ENCODE peak calls at places on chromosomes 2 and 18, in six cellular contexts. I is stomach, S is cardiac fibroblast, C is AG10803, H is kidney, W is fibroblast of pulmonary artery. P is an unnamed sample.

GRCh38 chr2:127194447-127194846 is 25.7 kb downstream of the CYP27C1 start:
- DNase-seq in C (no peak), W (no peak), I (no peak), H (no peak), S (no peak), P (peak; percentile 25)

GRCh38 chr2:17918789-17919188 is 40.3 kb downstream of the KCNS3 start:
- DNase-seq in H (no peak), C (no peak), W (no peak), S (no peak), I (no peak), P (no peak)

GRCh38 chr2:28751956-28752607 is 452 bp downstream of the PPP1CB start:
- DNase-seq in C (no peak), H (no peak), I (peak; percentile 37), W (no peak), S (no peak), P (no peak)

GRCh38 chr2:225354281-225354774 is 45.2 kb upstream of the NYAP2 start:
- DNase-seq in C (peak; percentile 49), H (no peak), W (no peak), S (peak; percentile 32), I (no peak), P (no peak)

GRCh38 chr2:181772334-181772733 is 92.0 kb upstream of the NEUROD1 start:
- DNase-seq in I (no peak), S (no peak), C (no peak), H (no peak), W (no peak), P (no peak)

GRCh38 chr18:45399643-45400042 is 215.6 kb upstream of the SLC14A2 start:
- DNase-seq in H (no peak), C (no peak), S (no peak), I (no peak), W (no peak), P (no peak)

GRCh38 chr2:184692137-184692734 is 93.9 kb downstream of the ZNF804A start:
- DNase-seq in S (peak; percentile 7), I (no peak), H (no peak), C (peak; percentile 57), W (peak; percentile 7), P (no peak)

GRCh38 chr2:16656784-16657391 is 8.7 kb downstream of the CYRIA start:
- DNase-seq in W (no peak), H (no peak), S (no peak), I (no peak), C (no peak), P (no peak)

GRCh38 chr18:76475450-76476203 is 19.4 kb downstream of the ZNF516 start:
- DNase-seq in C (no peak), W (no peak), I (no peak), S (no peak), H (no peak), P (no peak)

GRCh38 chr18:49276680-49277079 is 183.8 kb downstream of the DYM start:
- DNase-seq in H (no peak), C (no peak), W (peak; percentile 14), I (no peak), S (peak; percentile 15), P (no peak)

GRCh38 chr2:199973703-199974102 is 18.3 kb downstream of the MAIP1 start:
- DNase-seq in H (no peak), C (peak; percentile 74), I (no peak), S (peak; percentile 68), W (peak; percentile 70), P (no peak)

GRCh38 chr2:204176306-204176705 is 239.7 kb downstream of the ICOS start:
- DNase-seq in W (no peak), C (no peak), H (no peak), S (no peak), I (no peak), P (no peak)

GRCh38 chr2:25981596-25982272 is 563 bp downstream of the KIF3C start:
- DNase-seq in H (peak; percentile 76), C (no peak), I (no peak), S (no peak), W (no peak), P (no peak)

GRCh38 chr18:2979871-2980606 is 32.9 kb downstream of the LPIN2 start:
- DNase-seq in S (no peak), C (no peak), I (no peak), H (peak; percentile 88), W (peak; percentile 30), P (no peak)

GRCh38 chr18:14769381-14769780 is 21.4 kb downstream of the ANKRD30B start:
- DNase-seq in S (no peak), W (no peak), C (no peak), I (no peak), H (no peak), P (no peak)

GRCh38 chr18:78736015-78736690 is 243.5 kb upstream of the SALL3 start:
- DNase-seq in H (no peak), I (peak; percentile 17), C (no peak), W (no peak), S (no peak), P (no peak)

GRCh38 chr2:23293756-23294155 is 91.2 kb upstream of the KLHL29 start:
- DNase-seq in I (no peak), C (peak; percentile 25), W (peak; percentile 24), H (no peak), S (peak; percentile 16), P (no peak)

GRCh38 chr2:142858991-142859390 is 18.5 kb upstream of the KYNU start:
- DNase-seq in S (no peak), W (no peak), C (no peak), I (no peak), H (no peak), P (no peak)

GRCh38 chr18:78685980-78686530 is 293.6 kb upstream of the SALL3 start:
- DNase-seq in I (peak; percentile 19), W (no peak), S (no peak), H (no peak), C (no peak), P (no peak)

GRCh38 chr2:37890893-37891495 is 34.1 kb upstream of the RMDN2 start:
- DNase-seq in H (peak; percentile 83), W (peak; percentile 77), I (peak; percentile 77), C (peak; percentile 66), S (peak; percentile 80), P (peak; percentile 88)

GRCh38 chr18:63306249-63306648 is 13.3 kb downstream of the BCL2 start:
- DNase-seq in I (no peak), S (no peak), W (no peak), C (no peak), H (no peak), P (no peak)

GRCh38 chr2:160751021-160751420 is 257.4 kb upstream of the RBMS1 start:
- DNase-seq in C (peak; percentile 65), S (peak; percentile 68), W (no peak), H (no peak), I (no peak), P (no peak)

GRCh38 chr2:69989422-69990128 is 28.1 kb upstream of the ASPRV1 start:
- DNase-seq in C (no peak), I (peak; percentile 40), H (peak; percentile 47), S (no peak), W (no peak), P (no peak)

GRCh38 chr2:33136056-33136455 is 189.3 kb downstream of the LTBP1 start:
- DNase-seq in W (peak; percentile 55), H (no peak), I (no peak), C (no peak), S (peak; percentile 63), P (no peak)

GRCh38 chr2:17557596-17557995 is 17.1 kb downstream of the VSNL1 start:
- DNase-seq in C (no peak), I (no peak), H (no peak), W (no peak), S (no peak), P (no peak)

GRCh38 chr2:160278101-160278888 is 78.2 kb upstream of the ITGB6 start:
- DNase-seq in S (no peak), C (no peak), W (no peak), I (no peak), H (no peak), P (no peak)

GRCh38 chr2:172972005-172972619 is 103.5 kb upstream of the MAP3K20 start:
- DNase-seq in H (no peak), C (peak; percentile 45), S (peak; percentile 46), W (peak; percentile 55), I (peak; percentile 57), P (no peak)

GRCh38 chr2:134715932-134716643 is 2.7 kb downstream of the TMEM163 start:
- DNase-seq in C (no peak), W (no peak), H (no peak), S (no peak), I (no peak), P (no peak)

GRCh38 chr18:31684279-31685096 is at the start of gene B4GALT6:
- DNase-seq in W (peak; percentile 35), I (no peak), S (peak; percentile 27), C (peak; percentile 6), H (peak; percentile 69), P (no peak)

GRCh38 chr18:60892855-60893254 is 440.4 kb upstream of the CDH20 start:
- DNase-seq in H (no peak), S (peak; percentile 88), I (peak; percentile 37), C (peak; percentile 29), W (peak; percentile 72), P (no peak)

GRCh38 chr2:106192752-106193490 is 1.2 kb downstream of the UXS1 start:
- DNase-seq in S (peak; percentile 96), C (peak; percentile 96), H (peak; percentile 73), W (peak; percentile 95), I (no peak), P (no peak)

GRCh38 chr2:59888706-59889105 is 664.7 kb downstream of the BCL11A start:
- DNase-seq in S (no peak), I (no peak), H (no peak), C (no peak), W (no peak), P (no peak)
- TF ChIP-seq CTCF in S (no peak), I (no peak), H (no peak), C (no peak), W (no peak), P (no peak)

DNA sequence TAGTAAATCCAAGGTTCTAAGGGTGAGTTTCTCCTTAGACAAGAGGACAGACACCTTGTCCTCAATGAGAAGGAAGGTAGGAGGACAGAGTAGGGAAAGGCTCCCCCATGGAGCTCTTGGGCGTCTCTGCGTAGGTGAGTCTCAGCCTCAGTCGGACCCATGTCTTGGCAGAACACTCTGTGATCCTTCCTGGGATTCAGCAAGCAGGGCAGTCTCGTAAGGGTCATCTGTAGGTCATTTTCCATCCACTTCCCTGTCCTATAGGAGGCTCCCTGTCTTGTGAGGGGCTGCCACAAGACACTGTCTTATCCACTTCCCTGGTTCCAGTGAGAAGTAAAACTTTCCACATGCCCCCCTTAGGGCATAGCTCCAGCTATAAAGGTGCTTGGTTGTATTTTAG is 122.6 kb upstream of the TWIST2 start:
- DNase-seq in S (no peak), W (no peak), H (no peak), C (no peak), I (no peak), P (no peak)
- TF ChIP-seq CTCF in S (no peak), W (no peak), H (no peak), C (no peak), I (no peak), P (no peak)

GRCh38 chr2:74119324-74119723 is 28.4 kb downstream of the BOLA3 start:
- DNase-seq in W (peak; percentile 30), S (peak; percentile 43), C (peak; percentile 16), H (no peak), I (no peak), P (no peak)
- TF ChIP-seq CTCF in W (peak; percentile 15), S (peak; percentile 39), C (peak; percentile 33), H (no peak), I (no peak), P (no peak)

GRCh38 chr18:34821669-34822210 is 111.6 kb downstream of the DTNA start:
- DNase-seq in S (no peak), H (no peak), I (no peak), C (no peak), W (no peak), P (no peak)
- TF ChIP-seq CTCF in S (no peak), H (no peak), I (no peak), C (no peak), W (no peak), P (peak; percentile 39)

GRCh38 chr2:217714268-217714643 is 288.5 kb downstream of the TNS1 start:
- DNase-seq in I (no peak), H (peak; percentile 91), W (peak; percentile 66), C (peak; percentile 35), S (peak; percentile 66), P (no peak)
- TF ChIP-seq CTCF in I (no peak), H (no peak), W (no peak), C (no peak), S (no peak), P (no peak)

P was measured in osteocyte.